ENCODE peak calls at places on chromosomes 1 and 21, in six cellular contexts. I, E, R, X, B and M are unnamed samples.

GRCh38 chr21:46096997-46097825 is 701 bp upstream of the COL6A2 start:
- DNase-seq in B (peak), I (no peak), X (peak), E (peak), R (no peak), M (no peak)

GRCh38 chr1:3940081-3940755 is 40.1 kb upstream of the C1orf174 start:
- DNase-seq in B (no peak), X (no peak), R (no peak), I (no peak), E (no peak), M (no peak)

GRCh38 chr1:215132156-215132555 is 49.6 kb downstream of the KCNK2 start:
- DNase-seq in B (no peak), E (no peak), X (no peak), I (no peak), R (peak), M (no peak)

GRCh38 chr21:45421071-45421845 is 16.3 kb downstream of the COL18A1 start:
- DNase-seq in R (no peak), B (no peak), X (no peak), I (no peak), E (peak), M (no peak)

GRCh38 chr1:41704189-41704588 is 214.5 kb downstream of the HIVEP3 start:
- DNase-seq in I (no peak), E (no peak), B (no peak), R (peak), X (no peak), M (no peak)

GRCh38 chr1:54172614-54173312 is 20.0 kb upstream of the CDCP2 start:
- DNase-seq in B (no peak), E (no peak), R (peak), I (no peak), X (no peak), M (no peak)

GRCh38 chr21:32372755-32373154 is 20.1 kb downstream of the URB1 start:
- DNase-seq in X (no peak), B (no peak), E (no peak), I (no peak), R (peak), M (no peak)

GRCh38 chr1:228150021-228150457 is 309 bp downstream of the GJC2 start:
- DNase-seq in R (no peak), B (peak), X (no peak), I (no peak), E (peak), M (no peak)

GRCh38 chr21:42827588-42827987 is 51.8 kb downstream of the WDR4 start:
- DNase-seq in R (no peak), I (no peak), X (no peak), E (no peak), B (no peak), M (no peak)

GRCh38 chr1:54153548-54154439 is 994 bp upstream of the CDCP2 start:
- DNase-seq in B (no peak), I (peak), X (no peak), E (no peak), R (peak), M (peak)

GRCh38 chr1:212656730-212657129 is 42.9 kb downstream of the BATF3 start:
- DNase-seq in X (no peak), I (peak), E (no peak), R (no peak), B (no peak), M (no peak)

GRCh38 chr1:156126043-156126700 is 11.7 kb downstream of the LMNA start:
- DNase-seq in B (peak), I (peak), E (peak), X (no peak), R (peak), M (peak)

GRCh38 chr21:39650306-39650705 is 37.6 kb downstream of the B3GALT5 start:
- DNase-seq in X (no peak), E (no peak), R (no peak), I (no peak), B (no peak), M (no peak)

GRCh38 chr21:39649526-39649925 is 36.8 kb downstream of the B3GALT5 start:
- DNase-seq in R (no peak), I (no peak), E (no peak), B (no peak), X (no peak), M (no peak)

GRCh38 chr21:39647476-39647875 is 34.7 kb downstream of the B3GALT5 start:
- DNase-seq in B (no peak), E (no peak), X (no peak), I (peak), R (no peak), M (no peak)

GRCh38 chr21:39650801-39651200 is 38.1 kb downstream of the B3GALT5 start:
- DNase-seq in R (no peak), X (no peak), I (no peak), E (no peak), B (no peak), M (no peak)

GRCh38 chr21:39648879-39649278 is 36.1 kb downstream of the B3GALT5 start:
- DNase-seq in I (no peak), X (no peak), B (no peak), E (no peak), R (no peak), M (no peak)
- TF ChIP-seq CTCF in I (no peak), X (no peak), B (no peak), E (no peak), R (no peak), M (no peak)

DNA sequence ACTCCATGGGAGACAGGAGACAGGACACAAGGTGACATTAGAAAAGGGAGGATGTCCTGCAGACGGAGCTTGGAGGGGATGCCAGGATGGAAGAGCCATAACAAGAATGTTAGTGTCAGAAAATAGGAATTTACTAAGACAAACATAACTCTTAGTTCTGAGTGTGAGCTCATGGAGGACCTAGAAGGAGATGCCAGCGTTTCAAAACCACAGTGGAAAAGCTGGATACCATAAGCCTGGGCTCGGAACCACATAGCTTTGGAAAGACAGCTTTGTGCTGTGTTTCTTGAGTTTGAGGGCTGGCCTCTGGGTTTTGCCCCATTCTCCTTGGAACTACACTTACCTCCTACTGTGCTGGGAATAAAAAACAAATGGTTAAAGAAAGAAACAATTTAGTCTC is 128.4 kb downstream of the S1PR1 start:
- DNase-seq in B (no peak), E (no peak), R (peak), I (no peak), X (no peak), M (no peak)
- TF ChIP-seq CTCF in B (no peak), E (no peak), R (no peak), I (no peak), X (no peak), M (no peak)

GRCh38 chr1:203055166-203055799 is 29.0 kb downstream of the PPFIA4 start:
- DNase-seq in B (no peak), R (no peak), E (no peak), X (no peak), I (no peak), M (no peak)
- TF ChIP-seq CTCF in B (no peak), R (no peak), E (no peak), X (peak), I (peak), M (no peak)

GRCh38 chr1:118185083-118185899 is at the start of gene SPAG17:
- DNase-seq in E (peak), I (no peak), R (peak), X (peak), B (no peak), M (peak)
- TF ChIP-seq CTCF in E (no peak), I (no peak), R (no peak), X (peak), B (no peak), M (peak)

GRCh38 chr1:62728963-62729362 is 40.8 kb upstream of the DOCK7 start:
- DNase-seq in R (no peak), B (no peak), X (no peak), I (no peak), E (no peak), M (no peak)

GRCh38 chr1:62735491-62736171 is 47.4 kb upstream of the DOCK7 start:
- DNase-seq in E (no peak), B (no peak), R (peak), I (peak), X (no peak), M (no peak)

GRCh38 chr1:62727656-62728396 is 39.6 kb upstream of the DOCK7 start:
- DNase-seq in X (no peak), B (no peak), R (no peak), E (no peak), I (peak), M (no peak)

GRCh38 chr1:62732327-62732726 is 44.1 kb upstream of the DOCK7 start:
- DNase-seq in X (no peak), I (no peak), R (no peak), B (no peak), E (no peak), M (no peak)
- TF ChIP-seq CTCF in X (no peak), I (no peak), R (no peak), B (no peak), E (no peak), M (no peak)

GRCh38 chr21:34724131-34724856 is 55.5 kb downstream of the CLIC6 start:
- DNase-seq in I (no peak), E (no peak), R (no peak), B (no peak), X (no peak), M (no peak)
- TF ChIP-seq CTCF in I (no peak), E (no peak), R (no peak), B (no peak), X (no peak), M (no peak)

DNA sequence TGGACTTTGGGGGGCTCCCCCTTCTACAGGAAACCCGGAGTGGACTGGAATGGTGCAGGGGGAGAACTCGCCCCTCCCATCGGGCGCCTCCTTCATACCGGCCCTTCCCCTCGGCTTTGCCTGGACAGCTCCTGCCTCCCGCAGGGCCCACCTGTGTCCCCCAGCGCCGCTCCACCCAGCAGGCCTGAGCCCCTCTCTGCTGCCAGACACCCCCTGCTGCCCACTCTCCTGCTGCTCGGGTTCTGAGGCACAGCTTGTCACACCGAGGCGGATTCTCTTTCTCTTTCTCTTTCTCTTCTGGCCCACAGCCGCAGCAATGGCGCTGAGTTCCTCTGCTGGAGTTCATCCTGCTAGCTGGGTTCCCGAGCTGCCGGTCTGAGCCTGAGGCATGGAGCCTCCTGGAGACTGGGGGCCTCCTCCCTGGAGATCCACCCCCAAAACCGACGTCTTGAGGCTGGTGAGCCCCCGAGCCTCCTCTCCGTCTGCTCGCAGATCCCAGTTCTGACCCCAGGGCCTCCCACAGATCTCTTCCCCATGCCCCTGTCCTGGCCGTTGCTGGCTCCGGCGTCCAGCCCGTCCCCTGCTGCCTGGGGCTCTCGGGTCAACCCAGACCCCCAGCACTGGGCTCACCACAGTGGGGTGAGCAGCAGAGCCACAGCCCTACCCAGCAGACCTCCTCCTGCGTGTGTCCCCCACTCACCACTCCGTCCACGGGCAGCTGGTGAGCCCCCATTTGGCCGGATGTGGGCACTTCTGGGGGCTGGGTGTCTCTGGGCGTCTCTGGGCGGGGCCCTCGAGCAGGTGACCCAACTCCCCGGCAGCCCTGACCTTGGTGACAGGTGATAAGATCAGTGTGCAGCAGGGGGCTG is at the start of gene TNFRSF14:
- DNase-seq in X (no peak), B (peak), I (peak), E (peak), R (peak), M (no peak)
- TF ChIP-seq CTCF in X (no peak), B (peak), I (no peak), E (peak), R (peak), M (no peak)

DNA sequence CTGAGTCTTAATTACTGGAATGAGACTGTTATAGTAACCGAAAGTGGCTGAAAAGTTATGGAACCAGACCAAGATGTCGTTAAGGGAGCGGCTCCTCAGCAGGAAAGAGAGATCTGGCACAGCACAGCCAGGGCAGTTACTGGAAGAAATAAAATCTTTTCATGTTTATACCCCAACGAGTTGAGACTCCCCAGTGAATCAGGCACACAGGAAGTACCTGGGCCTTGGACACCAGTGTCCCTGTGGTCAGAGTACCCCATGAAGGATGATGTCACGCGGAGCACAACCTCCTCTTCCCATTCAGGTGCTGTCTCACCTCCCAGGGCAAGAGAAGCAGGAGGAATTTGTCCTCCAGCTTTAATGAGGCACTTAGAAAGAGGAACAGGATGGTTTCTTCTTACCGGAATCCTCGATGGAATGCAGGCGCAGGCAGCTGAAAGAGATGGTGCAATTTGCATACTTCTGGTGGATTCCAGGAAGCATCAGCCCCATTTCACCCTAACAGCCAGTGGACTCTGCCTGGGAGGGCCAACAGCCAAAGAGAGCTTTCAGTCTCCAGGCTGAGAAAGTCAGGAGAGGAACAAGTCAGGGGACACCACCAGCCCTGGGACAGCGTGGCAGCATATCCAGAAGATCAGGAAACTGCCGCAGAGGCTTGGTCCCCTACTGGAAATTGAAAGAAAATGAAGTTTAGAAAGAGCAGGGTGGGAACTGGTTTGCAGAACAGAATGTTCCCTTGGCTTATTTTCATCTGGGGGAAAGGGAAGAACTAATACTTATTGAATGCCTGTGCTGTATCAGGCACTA is 35.9 kb upstream of the CTTNBP2NL start:
- DNase-seq in I (peak), R (peak), E (peak), B (no peak), X (no peak), M (no peak)
- TF ChIP-seq CTCF in I (no peak), R (no peak), E (no peak), B (no peak), X (no peak), M (no peak)

DNA sequence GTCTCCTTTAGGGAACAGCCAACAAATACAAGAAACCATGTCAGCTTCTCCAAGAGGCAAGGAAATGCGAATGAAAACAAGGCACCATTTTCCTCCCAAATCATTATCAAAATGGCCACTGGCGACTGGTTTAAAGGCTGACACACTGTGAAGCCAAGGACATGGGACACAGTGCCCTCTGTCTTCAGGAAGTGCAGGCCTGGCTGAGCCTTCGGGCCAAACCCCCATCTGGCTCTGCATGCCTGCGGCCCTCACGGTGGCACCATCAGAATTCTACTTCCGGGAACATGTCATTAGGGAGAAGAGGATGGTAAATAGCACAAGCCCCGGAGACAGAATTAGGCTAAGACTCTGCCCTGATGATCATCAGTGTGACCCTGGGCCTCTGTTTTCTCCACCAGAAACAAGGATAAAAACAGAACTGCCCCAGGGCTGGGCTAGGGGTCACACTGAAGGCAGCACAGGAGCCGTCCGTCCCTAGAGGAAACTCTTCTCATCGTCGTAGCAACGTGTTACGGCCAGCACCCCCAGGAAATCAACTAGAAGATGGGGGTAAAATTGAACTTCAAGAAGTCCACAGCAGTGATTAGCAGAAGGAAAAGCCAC is 103.5 kb downstream of the NPHP4 start:
- DNase-seq in R (no peak), I (no peak), E (no peak), X (no peak), B (no peak), M (no peak)
- TF ChIP-seq CTCF in R (no peak), I (peak), E (no peak), X (no peak), B (no peak), M (no peak)